ENCODE peak calls at places on chromosomes 1 and 21, in seven cellular contexts. C, X, P, D, Q, K and O are unnamed samples.

GRCh38 chr1:217048104-217048707 is 325.0 kb upstream of the ESRRG start:
- DNase-seq in X (peak; percentile 23), Q (no peak), C (no peak), D (peak; percentile 24), K (peak; percentile 35), P (peak; percentile 5), O (peak; percentile 41)

GRCh38 chr1:101632548-101633256 is 364.0 kb downstream of the OLFM3 start:
- DNase-seq in Q (no peak), D (no peak), X (no peak), P (no peak), K (no peak), C (no peak), O (no peak)

GRCh38 chr1:28592314-28593071 is 428 bp downstream of the RAB42 start:
- DNase-seq in D (peak; percentile 17), X (peak; percentile 62), Q (no peak), P (no peak), C (no peak), K (no peak), O (no peak)

GRCh38 chr1:41381691-41382530 is 20.7 kb downstream of the FOXO6 start:
- DNase-seq in P (peak; percentile 69), K (no peak), X (no peak), D (peak; percentile 61), Q (peak; percentile 54), C (peak; percentile 34), O (no peak)

GRCh38 chr1:245448858-245449534 is 294.2 kb downstream of the KIF26B start:
- DNase-seq in Q (no peak), C (no peak), P (no peak), D (no peak), X (no peak), K (no peak), O (no peak)

GRCh38 chr21:17585875-17586450 is 26.7 kb downstream of the BTG3 start:
- DNase-seq in K (peak; percentile 43), X (peak; percentile 18), P (peak; percentile 5), Q (peak; percentile 28), C (no peak), D (peak; percentile 22), O (peak; percentile 62)

GRCh38 chr1:55635856-55636255 is 420.7 kb upstream of the USP24 start:
- DNase-seq in X (no peak), P (no peak), C (no peak), Q (no peak), D (no peak), K (no peak), O (peak; percentile 6)

GRCh38 chr1:69739181-69739580 is 171.5 kb downstream of the LRRC7 start:
- DNase-seq in Q (no peak), X (no peak), C (no peak), D (no peak), P (no peak), K (no peak), O (no peak)

GRCh38 chr1:23591460-23592208 is 32.3 kb upstream of the ID3 start:
- DNase-seq in Q (no peak), P (peak; percentile 42), X (peak; percentile 79), K (no peak), D (no peak), C (peak; percentile 44), O (no peak)

GRCh38 chr21:31920275-31920674 is 47.5 kb downstream of the HUNK start:
- DNase-seq in D (no peak), C (no peak), X (no peak), K (no peak), Q (no peak), P (no peak), O (no peak)

GRCh38 chr1:71804140-71804539 is 478.2 kb downstream of the NEGR1 start:
- DNase-seq in D (no peak), Q (no peak), C (no peak), X (no peak), P (no peak), K (no peak), O (no peak)

GRCh38 chr1:163173121-163173520 is 29.6 kb downstream of the RGS5 start:
- DNase-seq in P (no peak), Q (no peak), D (no peak), C (no peak), X (no peak), K (no peak), O (no peak)

GRCh38 chr1:21115098-21115760 is 61.5 kb downstream of the EIF4G3 start:
- DNase-seq in K (no peak), Q (no peak), P (no peak), D (no peak), X (no peak), C (no peak), O (no peak)

GRCh38 chr1:77524038-77524437 is 158.4 kb downstream of the ZZZ3 start:
- DNase-seq in Q (no peak), C (no peak), X (no peak), P (no peak), D (no peak), K (no peak), O (no peak)

GRCh38 chr1:74534241-74534640 is 21.8 kb upstream of the LRRC53 start:
- DNase-seq in X (no peak), Q (no peak), C (no peak), K (no peak), D (no peak), P (no peak), O (no peak)

GRCh38 chr1:116228501-116228900 is 117.3 kb downstream of the MAB21L3 start:
- DNase-seq in K (peak; percentile 53), Q (no peak), C (no peak), P (no peak), X (peak; percentile 26), D (no peak), O (no peak)

GRCh38 chr21:29521872-29522271 is 223.2 kb downstream of the BACH1 start:
- DNase-seq in D (no peak), C (no peak), Q (no peak), K (no peak), P (no peak), X (no peak), O (no peak)

GRCh38 chr1:205183676-205184335 is 27.7 kb downstream of the DSTYK start:
- DNase-seq in X (no peak), D (no peak), C (no peak), P (no peak), Q (no peak), K (peak; percentile 10), O (no peak)

GRCh38 chr1:179353546-179353945 is 12.2 kb upstream of the AXDND1 start:
- DNase-seq in P (no peak), Q (peak; percentile 5), D (no peak), C (no peak), X (no peak), K (no peak), O (no peak)

GRCh38 chr1:115252585-115252984 is 85.5 kb downstream of the NGF start:
- DNase-seq in P (no peak), Q (no peak), X (no peak), D (no peak), C (no peak), K (no peak), O (no peak)

GRCh38 chr1:41672173-41672572 is 187.7 kb upstream of the EDN2 start:
- DNase-seq in K (no peak), Q (peak; percentile 91), C (no peak), P (peak; percentile 47), X (no peak), D (peak; percentile 78), O (peak; percentile 90)

GRCh38 chr1:164440222-164440621 is 118.8 kb upstream of the PBX1 start:
- DNase-seq in K (peak; percentile 6), Q (no peak), C (no peak), D (peak; percentile 11), X (no peak), P (peak; percentile 7), O (peak; percentile 42)

GRCh38 chr21:44866780-44867179 is 6.7 kb downstream of the PTTG1IP start:
- DNase-seq in D (no peak), C (no peak), X (no peak), P (no peak), K (peak; percentile 54), Q (no peak), O (no peak)

GRCh38 chr1:197521118-197521739 is 253.2 kb downstream of the CRB1 start:
- DNase-seq in Q (peak; percentile 71), D (peak; percentile 51), K (peak; percentile 45), C (no peak), P (peak; percentile 26), X (peak; percentile 18), O (peak; percentile 67)
- TF ChIP-seq CTCF in Q (peak; percentile 75), D (peak; percentile 72), K (peak; percentile 68), C (peak; percentile 87), P (peak; percentile 75), X (peak; percentile 78), O (peak; percentile 88)

GRCh38 chr1:103459385-103459784 is 66.1 kb upstream of the RNPC3 start:
- DNase-seq in Q (no peak), P (no peak), K (no peak), X (no peak), D (no peak), C (no peak), O (peak; percentile 3)
- TF ChIP-seq CTCF in Q (no peak), P (no peak), K (no peak), X (no peak), D (no peak), C (no peak), O (no peak)

DNA sequence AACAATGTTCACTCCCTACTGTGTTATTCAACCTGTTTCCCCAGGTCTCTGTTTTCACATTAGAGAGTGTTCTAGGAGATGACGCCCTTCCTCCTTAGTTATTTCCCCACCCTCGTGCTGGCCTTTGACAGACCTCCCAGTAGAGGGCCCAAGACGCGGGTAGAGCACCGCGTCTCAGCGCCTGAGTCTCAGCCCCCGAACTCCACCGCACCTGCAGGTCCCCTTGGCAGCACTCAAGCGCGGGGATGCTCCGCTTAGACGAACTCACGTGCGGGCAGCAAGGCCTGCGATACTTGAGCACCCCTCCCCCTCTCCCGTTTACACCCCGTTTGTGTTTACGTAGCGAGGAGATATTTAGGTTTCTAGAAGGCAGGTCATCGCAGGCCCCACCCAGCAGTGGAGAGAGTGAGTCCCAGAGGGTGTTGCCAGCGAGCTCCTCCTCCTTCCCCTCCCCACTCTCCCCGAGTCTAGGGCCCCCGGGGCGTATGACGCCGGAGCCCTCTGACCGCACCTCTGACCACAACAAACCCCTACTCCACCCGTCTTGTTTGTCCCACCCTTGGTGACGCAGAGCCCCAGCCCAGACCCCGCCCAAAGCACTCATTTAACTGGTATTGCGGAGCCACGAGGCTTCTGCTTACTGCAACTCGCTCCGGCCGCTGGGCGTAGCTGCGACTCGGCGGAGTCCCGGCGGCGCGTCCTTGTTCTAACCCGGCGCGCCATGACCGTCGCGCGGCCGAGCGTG is at the start of gene CD55:
- DNase-seq in Q (peak; percentile 97), D (peak; percentile 99), X (peak; percentile 94), K (peak; percentile 99), C (peak; percentile 99), P (peak; percentile 92), O (peak; percentile 100)
- TF ChIP-seq CTCF in Q (peak; percentile 35), D (no peak), X (peak; percentile 29), K (no peak), C (peak; percentile 36), P (peak; percentile 37), O (peak; percentile 22)

GRCh38 chr1:91835087-91835521 is 50.8 kb downstream of the TGFBR3 start:
- DNase-seq in K (no peak), Q (no peak), D (no peak), P (no peak), C (no peak), X (no peak), O (no peak)

GRCh38 chr1:91830242-91831131 is 55.5 kb downstream of the TGFBR3 start:
- DNase-seq in X (no peak), D (peak; percentile 81), P (peak; percentile 21), C (no peak), Q (no peak), K (peak; percentile 17), O (peak; percentile 62)

GRCh38 chr1:91831132-91831930 is 54.6 kb downstream of the TGFBR3 start:
- DNase-seq in X (no peak), C (no peak), Q (no peak), K (no peak), D (no peak), P (no peak), O (peak; percentile 65)

GRCh38 chr1:91842056-91842455 is 43.9 kb downstream of the TGFBR3 start:
- DNase-seq in Q (no peak), D (no peak), K (no peak), P (no peak), C (no peak), X (no peak), O (no peak)

GRCh38 chr1:91836307-91837056 is 49.5 kb downstream of the TGFBR3 start:
- DNase-seq in D (no peak), K (no peak), C (no peak), P (no peak), X (no peak), Q (no peak), O (no peak)
- TF ChIP-seq CTCF in D (no peak), K (no peak), C (no peak), P (no peak), X (no peak), Q (no peak), O (no peak)